ENCODE peak calls at places on chromosomes 5 and 9, in seven cellular contexts. O, S, V, Y, E, D and L are unnamed samples.

GRCh38 chr9:31519011-31519410 is 865.4 kb upstream of the ACO1 start:
- DNase-seq in O (no peak), E (no peak), Y (peak), S (no peak), D (no peak), V (no peak), L (no peak)

GRCh38 chr5:100731768-100732167 is 171.3 kb downstream of the ST8SIA4 start:
- DNase-seq in E (no peak), D (no peak), S (no peak), O (no peak), Y (peak), V (no peak), L (no peak)

GRCh38 chr5:16411741-16412455 is 53.7 kb downstream of the ZNF622 start:
- DNase-seq in Y (peak), O (no peak), E (no peak), S (no peak), D (no peak), V (no peak), L (peak)

GRCh38 chr5:13328316-13328715 is 616.2 kb downstream of the DNAH5 start:
- DNase-seq in Y (peak), V (no peak), E (no peak), S (no peak), O (no peak), D (no peak), L (no peak)

GRCh38 chr9:84779892-84780291 is 110.4 kb downstream of the NTRK2 start:
- DNase-seq in O (no peak), D (no peak), V (no peak), Y (no peak), E (no peak), S (no peak), L (no peak)

GRCh38 chr5:54905942-54906537 is 79.4 kb downstream of the ESM1 start:
- DNase-seq in S (peak), O (peak), E (peak), V (peak), D (peak), Y (peak), L (peak)

GRCh38 chr9:7332780-7333179 is 466.8 kb downstream of the DMAC1 start:
- DNase-seq in D (no peak), O (no peak), E (no peak), Y (no peak), V (no peak), S (no peak), L (no peak)

GRCh38 chr9:126763130-126763764 is 41.6 kb upstream of the ZBTB43 start:
- DNase-seq in Y (peak), V (no peak), O (no peak), E (peak), D (no peak), S (no peak), L (peak)

GRCh38 chr9:130713286-130713975 is 19.9 kb downstream of the EXOSC2 start:
- DNase-seq in S (no peak), E (no peak), Y (peak), O (no peak), V (peak), D (no peak), L (no peak)